ENCODE peak calls at places on chromosomes 2 and 18, in five cellular contexts. C is trophoblast cell, E is neuronal stem cell, B is mesenchymal stem cell, I is H1. Z is an unnamed sample.

GRCh38 chr2:201406077-201406662 is 45.1 kb downstream of the TRAK2 start:
- DNase-seq in B (peak; percentile 80), E (no peak), C (no peak), I (no peak), Z (no peak)

GRCh38 chr2:170165129-170165528 is 12.8 kb upstream of the MYO3B start:
- DNase-seq in B (no peak), C (no peak), I (no peak), E (no peak), Z (no peak)

GRCh38 chr2:46816846-46817726 is 98.5 kb downstream of the MCFD2 start:
- DNase-seq in I (no peak), E (no peak), C (no peak), B (no peak), Z (no peak)

GRCh38 chr2:109511168-109511567 is 102.6 kb downstream of the SEPTIN10 start:
- DNase-seq in I (no peak), E (no peak), B (no peak), C (peak; percentile 92), Z (no peak)

GRCh38 chr2:148993336-148993735 is 45.2 kb upstream of the LYPD6B start:
- DNase-seq in B (peak; percentile 62), C (no peak), I (no peak), E (no peak), Z (no peak)

GRCh38 chr2:197028230-197028629 is 101.7 kb upstream of the PGAP1 start:
- DNase-seq in I (no peak), B (peak; percentile 72), E (no peak), C (peak; percentile 26), Z (no peak)

GRCh38 chr2:118050386-118050785 is 36.5 kb upstream of the CCDC93 start:
- DNase-seq in B (peak; percentile 31), I (no peak), C (no peak), E (no peak), Z (no peak)

GRCh38 chr2:46706264-46706983 is 209.2 kb downstream of the MCFD2 start:
- DNase-seq in I (no peak), B (no peak), E (no peak), C (no peak), Z (no peak)

GRCh38 chr2:3248754-3249476 is 128.7 kb downstream of the EIPR1 start:
- DNase-seq in C (no peak), B (no peak), I (no peak), E (no peak), Z (no peak)

GRCh38 chr2:69012310-69013122 is 463 bp upstream of the ANTXR1 start:
- DNase-seq in I (peak; percentile 64), B (peak; percentile 81), E (peak; percentile 38), C (peak; percentile 58), Z (no peak)

GRCh38 chr2:69011611-69012157 is 1.3 kb upstream of the ANTXR1 start:
- DNase-seq in C (no peak), B (no peak), E (no peak), I (no peak), Z (no peak)

GRCh38 chr2:69013123-69013836 is at the start of gene ANTXR1:
- DNase-seq in E (peak; percentile 70), C (peak; percentile 48), B (peak; percentile 85), I (peak; percentile 84), Z (peak; percentile 72)

GRCh38 chr2:69007603-69008002 is 5.4 kb upstream of the ANTXR1 start:
- DNase-seq in E (no peak), I (no peak), B (peak; percentile 44), C (peak; percentile 86), Z (no peak)

DNA sequence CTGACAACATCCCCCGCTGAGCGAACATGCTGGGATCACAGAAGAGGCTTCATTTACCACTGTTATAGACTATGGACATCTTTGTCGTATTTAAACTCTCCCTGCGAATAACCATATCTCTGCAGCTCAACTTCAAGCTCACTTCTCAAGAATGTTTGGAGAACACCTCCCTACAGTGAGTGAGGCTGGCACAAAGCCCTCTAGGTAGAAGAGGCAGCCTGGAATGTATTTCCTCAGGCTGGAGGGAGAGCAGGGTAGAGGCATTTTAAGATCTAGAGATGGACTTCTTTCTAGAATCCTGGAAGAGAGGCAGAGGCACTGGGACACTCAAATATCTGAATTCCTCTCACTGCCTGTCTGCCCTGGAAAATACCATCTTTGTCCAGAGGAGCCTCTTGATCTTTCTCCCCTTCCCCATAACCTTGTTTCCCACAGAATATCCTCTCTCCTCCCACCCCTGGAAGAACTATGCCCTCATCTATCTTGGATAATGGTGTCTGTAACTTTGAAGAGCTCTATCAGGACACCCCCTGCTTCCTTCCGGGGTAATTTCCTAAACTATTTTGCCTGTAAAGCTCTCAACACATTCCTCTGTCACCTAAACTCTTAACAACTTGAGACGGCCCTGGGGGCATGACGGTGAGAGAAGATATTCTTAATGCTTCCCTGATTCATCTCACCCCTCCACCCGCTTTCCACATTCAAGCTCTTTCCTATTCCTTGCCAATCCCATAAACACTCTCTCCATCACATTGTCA is 2.4 kb upstream of the ANTXR1 start:
- DNase-seq in B (no peak), C (peak; percentile 96), I (no peak), E (no peak), Z (no peak)
- H3K23ac ChIP-seq in B (no peak overlapping the region), C (no peak overlapping the region), I (no peak overlapping the region), E (no peak overlapping the region), Z (no peak overlapping the region)

GRCh38 chr18:79987566-79987965 is 797 bp downstream of the TXNL4A start:
- DNase-seq in E (no peak), C (peak; percentile 18), B (peak; percentile 51), I (no peak), Z (no peak)
- H2AFZ ChIP-seq in E (peak overlapping the region; percentile 96), C (no peak overlapping the region), B (no peak overlapping the region), I (no peak overlapping the region), Z (no peak overlapping the region)

GRCh38 chr2:15805206-15805605 is 135.1 kb upstream of the MYCN start:
- DNase-seq in E (no peak), I (no peak), B (no peak), C (no peak), Z (no peak)
- H2BK12ac ChIP-seq in E (no peak overlapping the region), I (no peak overlapping the region), B (no peak overlapping the region), C (no peak overlapping the region), Z (no peak overlapping the region)

GRCh38 chr2:239238839-239239606 is 161.8 kb downstream of the HDAC4 start:
- DNase-seq in B (no peak), C (no peak), I (no peak), E (no peak), Z (no peak)
- H3K23ac ChIP-seq in B (no peak overlapping the region), C (no peak overlapping the region), I (no peak overlapping the region), E (no peak overlapping the region), Z (no peak overlapping the region)

GRCh38 chr2:11712866-11713265 is 33.6 kb upstream of the LPIN1 start:
- DNase-seq in C (no peak), I (no peak), E (no peak), B (no peak), Z (no peak)

GRCh38 chr2:11716689-11717321 is 29.6 kb upstream of the LPIN1 start:
- DNase-seq in I (no peak), B (peak; percentile 44), E (no peak), C (peak; percentile 5), Z (no peak)

GRCh38 chr2:11713815-11714214 is 32.6 kb upstream of the LPIN1 start:
- DNase-seq in I (no peak), C (no peak), B (no peak), E (no peak), Z (no peak)

GRCh38 chr2:11717623-11718022 is 28.8 kb upstream of the LPIN1 start:
- DNase-seq in C (no peak), I (no peak), B (no peak), E (no peak), Z (no peak)

DNA sequence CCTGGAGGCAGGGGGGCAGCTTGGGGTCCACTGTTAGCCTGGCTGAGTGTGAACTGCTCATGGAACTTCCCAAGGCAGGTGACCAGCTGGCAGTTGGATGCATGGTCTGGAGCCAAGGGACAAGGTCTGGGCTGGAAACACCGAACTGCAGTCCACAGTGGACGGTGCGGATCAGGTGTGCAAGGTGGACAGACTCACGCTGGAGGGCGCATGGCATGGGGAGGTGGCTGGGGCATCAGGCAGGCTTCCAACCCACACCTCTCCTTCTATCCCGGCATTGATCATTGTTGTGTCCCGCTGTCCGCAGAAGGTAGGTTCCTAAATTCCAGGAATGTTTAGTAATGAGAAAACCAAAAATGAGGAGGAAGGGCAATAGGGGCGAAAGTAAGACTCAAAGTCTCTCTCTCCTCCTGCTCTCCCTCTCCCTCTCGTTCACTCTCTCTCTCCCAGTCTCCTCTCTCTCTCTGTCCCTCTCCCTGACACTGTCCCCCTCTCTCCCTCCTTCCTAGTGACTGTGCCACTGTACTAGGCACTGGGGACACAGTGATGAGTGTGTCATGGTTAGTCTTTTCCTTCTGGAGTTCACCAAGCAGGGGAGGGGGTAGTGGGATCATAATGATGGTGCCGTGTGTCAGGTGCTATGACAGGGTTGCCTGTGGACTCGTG is 30.3 kb upstream of the LPIN1 start:
- DNase-seq in C (no peak), I (no peak), B (no peak), E (no peak), Z (no peak)
- H2AFZ ChIP-seq in C (no peak overlapping the region), I (no peak overlapping the region), B (no peak overlapping the region), E (no peak overlapping the region), Z (no peak overlapping the region)

GRCh38 chr2:88042476-88042875 is 13.1 kb downstream of the KRCC1 start:
- DNase-seq in C (peak; percentile 92), I (no peak), E (no peak), B (no peak), Z (no peak)
- H2BK12ac ChIP-seq in C (no peak overlapping the region), I (no peak overlapping the region), E (no peak overlapping the region), B (no peak overlapping the region), Z (no peak overlapping the region)

GRCh38 chr2:74560591-74560990 is 6.1 kb downstream of the DOK1 start:
- DNase-seq in E (no peak), C (no peak), B (no peak), I (no peak), Z (no peak)

GRCh38 chr2:74567862-74568261 is 13.3 kb downstream of the DOK1 start:
- DNase-seq in B (no peak), E (no peak), I (no peak), C (peak; percentile 83), Z (no peak)

GRCh38 chr2:74566423-74567085 is 12.0 kb downstream of the DOK1 start:
- DNase-seq in E (no peak), C (no peak), I (no peak), B (peak; percentile 47), Z (no peak)

GRCh38 chr2:74562126-74562775 is 7.7 kb downstream of the DOK1 start:
- DNase-seq in I (no peak), C (no peak), E (no peak), B (no peak), Z (no peak)

DNA sequence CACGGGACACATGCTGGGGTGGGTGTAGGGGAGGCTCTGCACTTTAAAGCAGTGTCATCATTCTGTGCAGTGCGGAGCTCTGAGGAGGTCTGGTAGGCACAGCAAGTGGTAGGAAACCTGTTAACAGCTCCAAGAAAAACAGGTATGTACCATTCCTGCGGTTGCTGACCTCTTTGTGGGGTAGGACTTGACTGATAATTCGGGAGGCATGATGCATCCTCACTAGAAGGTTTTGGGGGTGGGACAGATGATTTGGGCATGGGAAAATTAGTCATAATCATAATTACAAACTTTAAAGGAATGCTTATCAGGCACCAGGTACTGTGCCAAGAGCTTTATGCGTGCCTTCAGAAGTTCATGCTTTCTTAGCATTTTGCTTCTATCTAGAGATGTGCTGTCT is 9.7 kb downstream of the DOK1 start:
- DNase-seq in E (no peak), I (no peak), C (no peak), B (no peak), Z (no peak)
- H3K23ac ChIP-seq in E (no peak overlapping the region), I (no peak overlapping the region), C (no peak overlapping the region), B (no peak overlapping the region), Z (no peak overlapping the region)

Z was measured in H9.